ENCODE peak calls at places on chromosomes 11 and 22, in five cellular contexts. F, L, X, N and E are unnamed samples.

GRCh38 chr11:8263769-8264410 is at the start of gene LMO1:
- DNase-seq in F (peak), L (peak), X (peak), N (peak), E (peak)

GRCh38 chr11:88626216-88626615 is 288.7 kb upstream of the CTSC start:
- DNase-seq in F (no peak), L (no peak), X (no peak), N (no peak), E (no peak)

GRCh38 chr11:131581006-131581405 is 210.6 kb downstream of the NTM start:
- DNase-seq in F (no peak), L (no peak), X (peak), N (no peak), E (no peak)

GRCh38 chr11:132540586-132540985 is 991.7 kb downstream of the OPCML start:
- DNase-seq in F (no peak), L (no peak), X (no peak), N (no peak), E (no peak)

GRCh38 chr22:30890689-30891442 is 77.7 kb downstream of the MORC2 start:
- DNase-seq in F (peak), L (peak), X (peak), N (peak), E (peak)

GRCh38 chr22:45248832-45249561 is 8.3 kb upstream of the KIAA0930 start:
- DNase-seq in F (no peak), L (no peak), X (no peak), N (no peak), E (no peak)

GRCh38 chr22:41951898-41952474 is at the start of gene SMIM45:
- DNase-seq in F (no peak), L (no peak), X (no peak), N (peak), E (no peak)

GRCh38 chr11:3880724-3881123 is 25.3 kb downstream of the STIM1 start:
- DNase-seq in F (no peak), L (no peak), X (no peak), N (no peak), E (peak)

GRCh38 chr11:122681731-122682130 is 26.2 kb downstream of the UBASH3B start:
- DNase-seq in F (no peak), L (no peak), X (no peak), N (peak), E (peak)

GRCh38 chr11:83156150-83156995 is 558 bp upstream of the PCF11 start:
- DNase-seq in F (peak), L (peak), X (peak), N (peak), E (peak)

GRCh38 chr22:28917747-28918543 is 34.6 kb downstream of the ZNRF3 start:
- DNase-seq in F (peak), L (no peak), X (no peak), N (no peak), E (no peak)

GRCh38 chr11:69634069-69634468 is 6.9 kb upstream of the CCND1 start:
- DNase-seq in F (no peak), L (no peak), X (no peak), N (no peak), E (no peak)

GRCh38 chr11:635945-636510 is 1.0 kb upstream of the DRD4 start:
- DNase-seq in F (no peak), L (no peak), X (no peak), N (no peak), E (no peak)

GRCh38 chr11:121451982-121452608 is at the start of gene SORL1:
- DNase-seq in F (peak), L (peak), X (peak), N (peak), E (peak)

GRCh38 chr11:111935331-111936044 is 1.7 kb upstream of the DIXDC1 start:
- DNase-seq in F (no peak), L (no peak), X (no peak), N (no peak), E (no peak)

GRCh38 chr11:78656327-78656726 is 81.7 kb upstream of the NARS2 start:
- DNase-seq in F (no peak), L (no peak), X (no peak), N (no peak), E (no peak)

GRCh38 chr22:49320714-49321476 is 506.8 kb downstream of the BRD1 start:
- DNase-seq in F (no peak), L (no peak), X (no peak), N (no peak), E (no peak)

GRCh38 chr11:70100283-70100610 is 22.1 kb downstream of the ANO1 start:
- DNase-seq in F (peak), L (no peak), X (no peak), N (no peak), E (no peak)

GRCh38 chr11:34207487-34207886 is 102.1 kb downstream of the NAT10 start:
- DNase-seq in F (no peak), L (no peak), X (no peak), N (no peak), E (no peak)

GRCh38 chr11:75073459-75074190 is 23.1 kb downstream of the OR2AT4 start:
- DNase-seq in F (no peak), L (no peak), X (no peak), N (no peak), E (no peak)

GRCh38 chr22:33867118-33867863 is 53.0 kb downstream of the LARGE1 start:
- DNase-seq in F (no peak), L (no peak), X (no peak), N (no peak), E (peak)

GRCh38 chr22:41845380-41846267 is 12.7 kb downstream of the SREBF2 start:
- DNase-seq in F (no peak), L (no peak), X (no peak), N (no peak), E (no peak)

GRCh38 chr22:27718186-27719032 is 83.1 kb downstream of the MN1 start:
- DNase-seq in F (peak), L (no peak), X (peak), N (peak), E (peak)

GRCh38 chr11:65381721-65382035 is 768 bp downstream of the SLC25A45 start:
- DNase-seq in F (peak), L (no peak), X (no peak), N (no peak), E (peak)

GRCh38 chr11:62830904-62831519 is 839 bp downstream of the STX5 start:
- DNase-seq in F (no peak), L (no peak), X (no peak), N (no peak), E (no peak)

GRCh38 chr22:41264408-41264941 is 21.5 kb downstream of the RANGAP1 start:
- DNase-seq in F (no peak), L (no peak), X (no peak), N (peak), E (no peak)

GRCh38 chr11:114562166-114562916 is 2.7 kb upstream of the NXPE1 start:
- DNase-seq in F (no peak), L (no peak), X (peak), N (no peak), E (peak)

GRCh38 chr11:111762981-111763643 is 3.1 kb downstream of the PPP2R1B start:
- DNase-seq in F (no peak), L (no peak), X (peak), N (peak), E (peak)

GRCh38 chr11:68298659-68299516 is 13.5 kb upstream of the LRP5 start:
- DNase-seq in F (no peak), L (no peak), X (no peak), N (no peak), E (no peak)